ENCODE peak calls at places on chromosomes 4 and X, in seven cellular contexts. J is ecto neural progenitor cell, F is EH, H is B cell, Q is upper lobe of right lung, R is GM23248, A is D341Med. Z is an unnamed sample.

GRCh38 chrX:96372313-96373046 is 312.2 kb upstream of the DIAPH2 start:
- DNase-seq in J (no peak), F (peak; percentile 64), H (no peak), Q (no peak), R (peak; percentile 66), A (peak; percentile 44), Z (no peak)

GRCh38 chr4:62528874-62529273 is 1328.7 kb downstream of the ADGRL3 start:
- DNase-seq in J (no peak), F (no peak), H (no peak), Q (no peak), R (no peak), A (no peak), Z (no peak)

GRCh38 chr4:184991860-184992259 is 26.4 kb upstream of the HELT start:
- DNase-seq in J (no peak), F (no peak), H (no peak), Q (no peak), R (no peak), A (no peak), Z (no peak)

GRCh38 chrX:132810488-132810887 is 147.9 kb downstream of the HS6ST2 start:
- DNase-seq in J (no peak), F (no peak), H (no peak), Q (no peak), R (no peak), A (no peak), Z (no peak)

GRCh38 chrX:129961180-129962083 is 21.0 kb upstream of the BCORL1 start:
- DNase-seq in J (peak; percentile 70), F (peak; percentile 54), H (peak; percentile 75), Q (peak; percentile 85), R (peak; percentile 12), A (no peak), Z (no peak)

GRCh38 chrX:66016905-66017658 is 22.8 kb downstream of the VSIG4 start:
- DNase-seq in J (no peak), F (no peak), H (no peak), Q (no peak), R (no peak), A (no peak), Z (no peak)

GRCh38 chr4:179465131-179465797 is 2023.0 kb upstream of the AGA start:
- DNase-seq in J (no peak), F (no peak), H (no peak), Q (no peak), R (no peak), A (no peak), Z (no peak)

GRCh38 chrX:37959212-37960021 is 46.9 kb upstream of the SYTL5 start:
- DNase-seq in J (no peak), F (no peak), H (no peak), Q (no peak), R (no peak), A (no peak), Z (no peak)

GRCh38 chr4:7365472-7366179 is 69.1 kb downstream of the PSAPL1 start:
- DNase-seq in J (no peak), F (no peak), H (peak; percentile 19), Q (peak; percentile 63), R (peak; percentile 7), A (peak; percentile 81), Z (no peak)

GRCh38 chr4:53116959-53117358 is 248.9 kb downstream of the SCFD2 start:
- DNase-seq in J (no peak), F (peak; percentile 39), H (no peak), Q (no peak), R (peak; percentile 67), A (no peak), Z (no peak)

GRCh38 chrX:3154386-3154991 is 113.2 kb downstream of the ARSF start:
- DNase-seq in J (no peak), F (no peak), H (no peak), Q (no peak), R (no peak), A (no peak), Z (no peak)

GRCh38 chr4:182578402-182578801 is 335.2 kb downstream of the TENM3 start:
- DNase-seq in J (no peak), F (peak; percentile 81), H (no peak), Q (no peak), R (peak; percentile 64), A (no peak), Z (no peak)

GRCh38 chrX:45795546-45795945 is 594.9 kb upstream of the DIPK2B start:
- DNase-seq in J (no peak), F (no peak), H (no peak), Q (no peak), R (no peak), A (no peak), Z (no peak)

GRCh38 chr4:145716200-145716599 is 36.3 kb downstream of the C4orf51 start:
- DNase-seq in J (no peak), F (peak; percentile 50), H (no peak), Q (no peak), R (peak; percentile 66), A (no peak), Z (no peak)

GRCh38 chr4:41507292-41507933 is 30.5 kb upstream of the LIMCH1 start:
- DNase-seq in J (no peak), F (peak; percentile 91), H (no peak), Q (no peak), R (peak; percentile 8), A (no peak), Z (no peak)

GRCh38 chr4:113183032-113183573 is 133.7 kb downstream of the ANK2 start:
- DNase-seq in J (no peak), F (no peak), H (no peak), Q (no peak), R (no peak), A (no peak), Z (no peak)

GRCh38 chr4:179893967-179894590 is 2349.1 kb upstream of the TENM3 start:
- DNase-seq in J (no peak), F (no peak), H (no peak), Q (no peak), R (no peak), A (no peak), Z (no peak)

GRCh38 chrX:20410540-20410939 is 143.8 kb upstream of the RPS6KA3 start:
- DNase-seq in J (no peak), F (no peak), H (no peak), Q (no peak), R (no peak), A (no peak), Z (no peak)

GRCh38 chrX:31663172-31663571 is 591.3 kb upstream of the FTHL17 start:
- DNase-seq in J (no peak), F (no peak), H (no peak), Q (no peak), R (no peak), A (no peak), Z (no peak)

Z was measured in central memory CD8-positive, alpha-beta T cell.